ENCODE peak calls at places on chromosomes 6 and 20, in five cellular contexts. D is foreskin fibroblast, C is cardiac muscle cell, Z is dorsolateral prefrontal cortex, R is pancreas. Q is an unnamed sample.

GRCh38 chr6:92784235-92784634 is 635.1 kb downstream of the EPHA7 start:
- DNase-seq in C (no peak), D (no peak), R (no peak), Z (no peak), Q (no peak)

GRCh38 chr6:154298297-154298696 is 58.3 kb downstream of the IPCEF1 start:
- DNase-seq in D (no peak), R (no peak), C (no peak), Z (no peak), Q (peak)

GRCh38 chr6:84492246-84493135 is 265.0 kb upstream of the CEP162 start:
- DNase-seq in D (no peak), C (no peak), R (no peak), Z (no peak), Q (peak)

GRCh38 chr20:53722515-53723036 is 128.9 kb upstream of the ZNF217 start:
- DNase-seq in R (no peak), C (no peak), D (no peak), Z (no peak), Q (no peak)

GRCh38 chr6:69673298-69673697 is 123.5 kb downstream of the LMBRD1 start:
- DNase-seq in C (no peak), D (no peak), R (no peak), Z (no peak), Q (no peak)

GRCh38 chr6:139600313-139600712 is 225.9 kb upstream of the CITED2 start:
- DNase-seq in R (no peak), Z (no peak), C (no peak), D (no peak), Q (no peak)

GRCh38 chr20:43238833-43239232 is 49.1 kb upstream of the PTPRT start:
- DNase-seq in D (no peak), R (no peak), C (peak), Z (no peak), Q (no peak)

GRCh38 chr6:50791900-50792508 is 26.7 kb upstream of the TFAP2B start:
- DNase-seq in Z (no peak), R (no peak), C (peak), D (no peak), Q (peak)

GRCh38 chr6:78810146-78810545 is 57.2 kb upstream of the IRAK1BP1 start:
- DNase-seq in Z (no peak), D (peak), C (peak), R (no peak), Q (peak)

GRCh38 chr20:14064333-14064732 is 69.0 kb downstream of the MACROD2 start:
- DNase-seq in D (no peak), C (no peak), R (peak), Z (no peak), Q (no peak)

GRCh38 chr20:37619496-37619895 is 74.3 kb upstream of the CTNNBL1 start:
- DNase-seq in D (no peak), C (no peak), Z (no peak), R (no peak), Q (no peak)

GRCh38 chr6:138692978-138693909 is 80.3 kb upstream of the CCDC28A start:
- DNase-seq in D (peak), Z (no peak), C (peak), R (peak), Q (peak)

GRCh38 chr6:141580988-141581387 is 551.7 kb upstream of the GJE1 start:
- DNase-seq in D (peak), Z (no peak), C (no peak), R (no peak), Q (peak)

GRCh38 chr20:59733326-59733725 is 129.0 kb downstream of the PHACTR3 start:
- DNase-seq in R (no peak), D (no peak), C (no peak), Z (no peak), Q (no peak)

GRCh38 chr6:10391299-10391630 is 23.6 kb downstream of the TFAP2A start:
- DNase-seq in Z (no peak), C (no peak), D (no peak), R (no peak), Q (no peak)

GRCh38 chr6:46263709-46264091 is 92.9 kb upstream of the ENPP5 start:
- DNase-seq in C (no peak), D (peak), Z (no peak), R (no peak), Q (peak)

GRCh38 chr6:68559716-68560115 is 75.4 kb upstream of the ADGRB3 start:
- DNase-seq in R (no peak), C (no peak), D (peak), Z (no peak), Q (no peak)

GRCh38 chr20:9467995-9468394 is 46.4 kb upstream of the LAMP5 start:
- DNase-seq in Z (no peak), R (no peak), D (no peak), C (peak), Q (no peak)

GRCh38 chr6:160010067-160010466 is 41.2 kb downstream of the IGF2R start:
- DNase-seq in D (peak), C (no peak), Z (no peak), R (no peak), Q (peak)

GRCh38 chr20:19603390-19603753 is 154.7 kb upstream of the RIN2 start:
- DNase-seq in D (no peak), R (no peak), Z (no peak), C (no peak), Q (no peak)

GRCh38 chr20:14838663-14839650 is 501.5 kb upstream of the FLRT3 start:
- DNase-seq in D (peak), C (no peak), Z (no peak), R (no peak), Q (peak)

GRCh38 chr6:43604174-43604573 is 24.9 kb downstream of the GTPBP2 start:
- DNase-seq in C (no peak), D (peak), Z (no peak), R (no peak), Q (peak)

GRCh38 chr20:5482791-5483190 is 166.0 kb upstream of the PROKR2 start:
- DNase-seq in D (peak), R (no peak), C (no peak), Z (no peak), Q (peak)

GRCh38 chr6:165232277-165232654 is 77.1 kb downstream of the C6orf118 start:
- DNase-seq in C (no peak), D (no peak), R (no peak), Z (no peak), Q (no peak)

GRCh38 chr6:21384211-21384610 is 209.3 kb upstream of the SOX4 start:
- DNase-seq in C (no peak), R (no peak), D (no peak), Z (no peak), Q (no peak)

GRCh38 chr6:112881027-112881426 is 533.9 kb downstream of the RFPL4B start:
- DNase-seq in Z (no peak), C (no peak), R (no peak), D (peak), Q (peak)

GRCh38 chr6:84926171-84926570 is 161.8 kb upstream of the TBX18 start:
- DNase-seq in Z (no peak), C (no peak), D (no peak), R (no peak), Q (peak)

GRCh38 chr6:136517002-136517401 is 33.2 kb downstream of the MAP7 start:
- DNase-seq in Z (no peak), D (no peak), R (no peak), C (no peak), Q (no peak)

GRCh38 chr20:10309326-10309725 is 90.7 kb downstream of the SNAP25 start:
- DNase-seq in Z (no peak), C (no peak), R (no peak), D (peak), Q (peak)

GRCh38 chr20:15491564-15491963 is 1081.7 kb downstream of the KIF16B start:
- DNase-seq in R (no peak), C (no peak), Z (no peak), D (no peak), Q (no peak)

GRCh38 chr20:45303586-45304463 is 2.8 kb upstream of the RBPJL start:
- DNase-seq in C (no peak), Z (no peak), R (no peak), D (no peak), Q (peak)

GRCh38 chr6:53888931-53889330 is 94.1 kb downstream of the LRRC1 start:
- DNase-seq in C (no peak), Z (no peak), R (no peak), D (no peak), Q (peak)

GRCh38 chr6:35919827-35920751 is 809 bp downstream of the SRPK1 start:
- DNase-seq in Z (no peak), D (peak), C (peak), R (peak), Q (peak)

GRCh38 chr20:53597085-53597482 is 3.4 kb upstream of the ZNF217 start:
- DNase-seq in D (no peak), R (no peak), Z (no peak), C (no peak), Q (no peak)

GRCh38 chr20:8481636-8482035 is 349.6 kb downstream of the PLCB1 start:
- DNase-seq in D (no peak), R (no peak), Z (no peak), C (no peak), Q (peak)

GRCh38 chr6:145332001-145332400 is 403.3 kb downstream of the EPM2A start:
- DNase-seq in D (no peak), Z (no peak), R (no peak), C (peak), Q (no peak)

DNA sequence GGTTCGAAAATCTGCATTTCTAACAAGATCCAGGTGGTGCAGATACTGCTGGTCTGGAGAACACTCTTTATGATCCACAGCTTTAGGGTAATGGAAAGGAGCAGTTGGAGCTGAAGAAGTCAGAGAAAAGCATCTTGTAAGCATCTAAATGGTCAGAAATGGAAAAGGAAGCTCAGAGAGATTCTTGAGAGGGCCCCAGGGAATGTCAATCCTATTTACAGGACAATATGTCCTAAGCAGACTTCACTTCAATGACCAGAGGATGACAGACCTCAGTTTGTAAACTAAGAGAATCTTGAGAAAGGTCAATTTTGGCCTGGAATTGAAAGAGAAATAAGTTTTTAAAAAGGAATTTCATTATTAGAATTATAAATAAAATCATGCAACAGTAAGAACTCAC is 8.4 kb downstream of the TSPYL1 start:
- DNase-seq in Z (no peak), R (no peak), D (no peak), C (no peak), Q (no peak)
- H3K4me3 ChIP-seq in Z (no peak), R (no peak), D (no peak), C (no peak), Q (no peak)

GRCh38 chr6:32554269-32554919 is 24.3 kb upstream of the HLA-DRB5 start:
- DNase-seq in R (no peak), Z (no peak), C (peak), D (no peak), Q (no peak)

GRCh38 chr6:32562931-32563330 is 26.7 kb downstream of the HLA-DRB1 start:
- DNase-seq in D (no peak), Z (no peak), R (no peak), C (no peak), Q (no peak)

GRCh38 chr6:32559747-32560146 is 29.7 kb upstream of the HLA-DRB5 start:
- DNase-seq in Z (no peak), D (no peak), R (no peak), C (no peak), Q (no peak)

GRCh38 chr6:32553037-32553742 is 23.1 kb upstream of the HLA-DRB5 start:
- DNase-seq in C (no peak), R (no peak), D (no peak), Z (no peak), Q (no peak)

DNA sequence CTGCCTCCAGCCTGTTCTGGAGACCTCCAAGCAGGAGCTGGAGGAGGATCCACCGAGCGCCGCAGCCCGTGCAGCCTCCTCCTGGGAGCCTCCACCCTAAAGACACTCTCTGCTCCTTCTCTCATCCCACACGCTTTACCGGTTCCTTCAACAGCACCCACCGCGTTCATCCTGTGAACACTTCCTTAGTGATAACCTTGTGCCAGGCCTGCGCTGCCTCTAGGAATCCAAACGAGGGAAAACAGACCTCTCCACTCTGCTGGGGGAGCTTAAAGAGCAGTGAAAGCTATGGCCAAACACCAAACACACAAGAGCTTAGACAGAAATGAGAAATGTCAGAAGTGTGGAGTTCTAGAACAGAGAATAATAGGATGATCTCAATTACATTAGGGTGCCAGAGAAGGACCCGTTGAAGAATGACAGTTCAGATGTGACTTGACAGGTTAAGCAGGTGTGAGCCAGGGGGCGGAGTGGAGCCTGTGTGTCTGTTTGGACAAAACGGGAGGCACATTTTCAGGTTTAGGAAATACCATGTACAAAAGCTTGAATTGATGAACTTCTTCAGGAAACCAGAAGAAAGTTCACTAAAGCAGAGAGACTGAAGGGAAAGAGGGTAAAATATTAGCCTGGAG is 28.5 kb upstream of the HLA-DRB5 start:
- DNase-seq in Z (no peak), C (no peak), R (no peak), D (no peak), Q (no peak)
- TF ChIP-seq CTCF in Z (no peak), C (no peak), R (no peak), D (no peak), Q (no peak)

DNA sequence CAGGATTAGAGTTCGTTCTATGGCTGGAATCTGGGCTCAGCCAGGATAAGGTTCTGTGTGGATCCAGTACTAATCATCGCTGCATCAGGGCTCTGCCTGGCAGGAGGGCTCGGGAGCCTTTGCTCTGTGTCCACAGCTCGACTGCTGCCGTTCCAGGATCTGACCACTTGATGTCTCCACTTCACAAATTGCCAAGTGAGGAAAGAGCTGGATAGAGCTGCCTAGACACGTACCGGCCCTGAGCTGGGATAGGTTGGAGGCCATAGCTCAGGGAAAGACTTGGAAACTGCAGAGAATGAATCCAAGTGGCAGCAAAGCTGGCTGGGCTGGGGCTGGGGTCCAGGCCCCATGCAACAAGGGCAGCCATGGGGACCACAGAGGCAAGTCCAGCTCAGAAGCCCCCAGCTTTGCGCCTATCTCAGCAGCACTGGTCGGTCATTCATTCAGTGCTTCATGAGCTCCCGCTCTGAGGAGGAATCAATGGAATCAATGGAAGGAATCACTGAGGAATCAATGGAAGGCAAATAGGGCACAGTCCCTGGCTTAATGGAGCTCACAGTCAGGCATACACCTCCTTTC is 38.0 kb upstream of the TOP1 start:
- DNase-seq in C (peak), D (peak), Z (peak), R (peak), Q (peak)
- H3K4me3 ChIP-seq in C (no peak), D (no peak), Z (no peak), R (no peak), Q (no peak)

GRCh38 chr6:16434885-16435284 is 196.5 kb downstream of the GMPR start:
- DNase-seq in Z (no peak), R (no peak), D (no peak), C (no peak), Q (no peak)

GRCh38 chr6:16438677-16439615 is 200.6 kb downstream of the GMPR start:
- DNase-seq in Z (no peak), C (peak), R (no peak), D (peak), Q (peak)

GRCh38 chr6:16436550-16436949 is 198.2 kb downstream of the GMPR start:
- DNase-seq in C (no peak), R (no peak), Z (no peak), D (no peak), Q (no peak)

GRCh38 chr6:16437984-16438383 is 199.6 kb downstream of the GMPR start:
- DNase-seq in Z (no peak), D (no peak), C (no peak), R (no peak), Q (no peak)

DNA sequence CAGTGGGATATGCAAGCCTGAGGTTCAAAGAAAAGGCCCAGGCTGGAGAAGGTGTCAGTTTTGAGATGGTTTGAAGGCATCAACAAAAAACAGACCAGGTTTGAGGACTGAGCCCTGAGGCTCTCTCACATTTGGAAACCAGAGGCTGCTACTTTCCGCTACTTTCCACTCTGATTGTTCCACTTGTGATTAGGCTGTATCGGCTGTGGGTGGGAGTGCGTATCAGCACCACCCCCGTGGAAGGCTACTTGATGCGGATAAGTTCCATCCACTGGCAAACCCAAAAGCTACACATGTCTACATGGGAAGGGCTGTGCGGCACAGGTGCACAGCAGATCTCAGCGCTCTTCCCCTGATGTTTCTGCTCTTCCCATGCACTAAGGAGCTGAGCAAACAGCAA is 198.7 kb downstream of the GMPR start:
- DNase-seq in C (no peak), R (no peak), D (no peak), Z (no peak), Q (no peak)
- TF ChIP-seq CTCF in C (no peak), R (no peak), D (no peak), Z (no peak), Q (no peak)

GRCh38 chr6:75503291-75503690 is 9.7 kb upstream of the FILIP1 start:
- DNase-seq in C (no peak), D (no peak), R (no peak), Z (no peak), Q (peak)

GRCh38 chr6:75504902-75505233 is 11.3 kb upstream of the FILIP1 start:
- DNase-seq in Z (no peak), C (no peak), R (no peak), D (peak), Q (peak)

GRCh38 chr6:75501756-75502155 is 8.2 kb upstream of the FILIP1 start:
- DNase-seq in R (no peak), D (no peak), C (no peak), Z (no peak), Q (no peak)

GRCh38 chr6:75502884-75503283 is 9.3 kb upstream of the FILIP1 start:
- DNase-seq in D (no peak), Z (no peak), C (no peak), R (no peak), Q (no peak)

GRCh38 chr6:75505426-75505825 is 11.8 kb upstream of the FILIP1 start:
- DNase-seq in Z (no peak), R (no peak), D (no peak), C (no peak), Q (no peak)
- H3K4me3 ChIP-seq in Z (no peak), R (no peak), D (no peak), C (no peak), Q (no peak)

GRCh38 chr20:16703570-16703969 is 26.3 kb upstream of the SNRPB2 start:
- DNase-seq in D (no peak), R (no peak), Z (no peak), C (no peak), Q (no peak)

GRCh38 chr20:16695633-16696032 is 34.2 kb upstream of the SNRPB2 start:
- DNase-seq in R (no peak), D (no peak), Z (no peak), C (no peak), Q (no peak)

GRCh38 chr20:16699287-16699686 is 30.5 kb upstream of the SNRPB2 start:
- DNase-seq in R (no peak), C (peak), Z (no peak), D (no peak), Q (no peak)

DNA sequence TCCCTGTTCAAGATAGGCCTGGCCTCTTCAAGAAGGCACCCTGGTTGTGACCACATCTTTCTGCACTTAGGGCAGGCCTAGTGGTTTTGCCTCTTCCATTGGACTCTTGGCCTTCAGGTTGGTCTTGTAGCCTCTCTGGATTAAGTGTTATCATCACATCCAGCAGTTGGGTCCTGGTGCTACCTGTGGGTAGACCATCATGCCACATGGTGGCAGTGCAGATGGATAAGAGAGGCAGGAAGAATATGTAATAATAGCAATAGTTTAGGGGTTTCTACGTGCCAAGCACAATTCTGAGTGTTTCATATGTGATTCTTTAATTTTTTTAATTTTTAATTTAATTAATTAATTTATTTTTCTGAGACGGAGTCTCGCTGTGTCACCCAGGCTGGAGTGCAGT is 28.5 kb upstream of the SNRPB2 start:
- DNase-seq in Z (no peak), D (no peak), R (no peak), C (peak), Q (peak)
- TF ChIP-seq CTCF in Z (no peak), D (peak), R (no peak), C (peak), Q (peak)

GRCh38 chr6:131764350-131764749 is 43.5 kb upstream of the ENPP1 start:
- DNase-seq in Z (no peak), C (no peak), R (no peak), D (peak), Q (peak)

GRCh38 chr6:131763749-131764148 is 44.1 kb upstream of the ENPP1 start:
- DNase-seq in C (no peak), D (no peak), R (no peak), Z (no peak), Q (no peak)

GRCh38 chr6:131765081-131765852 is 42.6 kb upstream of the ENPP1 start:
- DNase-seq in Z (no peak), C (no peak), D (peak), R (no peak), Q (peak)

GRCh38 chr6:131766631-131767030 is 41.2 kb upstream of the ENPP1 start:
- DNase-seq in R (no peak), D (no peak), C (no peak), Z (no peak), Q (no peak)

GRCh38 chr6:131765853-131766135 is 42.0 kb upstream of the ENPP1 start:
- DNase-seq in Z (no peak), C (no peak), D (no peak), R (no peak), Q (no peak)
- H3K4me3 ChIP-seq in Z (no peak), C (no peak), D (no peak), R (no peak), Q (no peak)

GRCh38 chr20:33465536-33466302 is 22.2 kb upstream of the SNTA1 start:
- DNase-seq in D (no peak), C (no peak), Z (peak), R (no peak), Q (no peak)
- TF ChIP-seq CTCF in D (no peak), C (no peak), Z (no peak), R (no peak), Q (no peak)

GRCh38 chr6:25035451-25036435 is 100.0 kb upstream of the RIPOR2 start:
- DNase-seq in Z (no peak), C (peak), D (no peak), R (no peak), Q (no peak)
- H3K4me3 ChIP-seq in Z (no peak), C (no peak), D (no peak), R (no peak), Q (no peak)

Q was measured in fibroblast of mammary gland.